ENCODE peak calls at places on chromosomes 11 and 22, in nine cellular contexts. L is RWPE1; K is neuronal stem cell; M is heart left ventricle; J is activated CD4-positive, alpha-beta T cell treated with anti-CD3 and anti-CD28 coated beads, Interleukin-2, amount 10 ng/mL, durations not matched to agents 7 days and 5 days; T is GM12865; D is DMS53; Q is stimulated activated CD8-positive, alpha-beta memory T cell treated with anti-CD3 and anti-CD28 coated beads, Interleukin-7, amount 100 ng/mL, for 1 hour; P is NCI-H226. R is an unnamed sample.

GRCh38 chr11:69213315-69213714 is 57.6 kb downstream of the SMIM38 start:
- DNase-seq in L (no peak), K (no peak), M (no peak), J (no peak), T (peak), D (no peak), Q (no peak), P (no peak), R (no peak)

GRCh38 chr22:37187891-37188761 is at the start of gene C1QTNF6:
- DNase-seq in L (peak), K (peak), M (peak), J (no peak), T (no peak), D (no peak), Q (no peak), P (peak), R (no peak)

GRCh38 chr22:28222976-28223375 is 303.9 kb upstream of the PITPNB start:
- DNase-seq in L (no peak), K (no peak), M (no peak), J (no peak), T (no peak), D (no peak), Q (no peak), P (peak), R (no peak)

GRCh38 chr11:93740031-93740801 is 1.1 kb downstream of the TAF1D start:
- DNase-seq in L (no peak), K (no peak), M (no peak), J (peak), T (peak), D (peak), Q (no peak), P (peak), R (no peak)

GRCh38 chr11:112961751-112962747 is 829 bp downstream of the NCAM1 start:
- DNase-seq in L (no peak), K (peak), M (peak), J (peak), T (no peak), D (peak), Q (no peak), P (no peak), R (peak)

GRCh38 chr11:69454018-69454417 is 27.4 kb upstream of the LINC01488 start:
- DNase-seq in L (no peak), K (no peak), M (peak), J (no peak), T (no peak), D (no peak), Q (no peak), P (no peak), R (no peak)

GRCh38 chr22:37775785-37776638 is 31.7 kb upstream of the GCAT start:
- DNase-seq in L (peak), K (no peak), M (no peak), J (no peak), T (no peak), D (no peak), Q (no peak), P (no peak), R (no peak)

GRCh38 chr11:13118194-13118593 is 109.1 kb downstream of the RASSF10 start:
- DNase-seq in L (peak), K (no peak), M (no peak), J (no peak), T (no peak), D (peak), Q (no peak), P (peak), R (no peak)

GRCh38 chr11:75667268-75667830 is 1.5 kb downstream of the MAP6 start:
- DNase-seq in L (peak), K (peak), M (no peak), J (no peak), T (peak), D (peak), Q (no peak), P (no peak), R (peak)

GRCh38 chr11:73401217-73401923 is 25.2 kb downstream of the RELT start:
- DNase-seq in L (no peak), K (no peak), M (no peak), J (no peak), T (no peak), D (no peak), Q (no peak), P (no peak), R (no peak)

R was measured in GM20000.